ENCODE peak calls at places on chromosome 10, in six cellular contexts. One of them, this sample, is unnamed.

GRCh38 chr10:133202778-133203651 is 27.0 kb upstream of the UTF1 start:
- DNase-seq in IMR-90: no peak
- DNase-seq in AG04450: no peak
- DNase-seq in AG09309: no peak
- DNase-seq in A673: no peak
- DNase-seq in GM06990: no peak
- DNase-seq in this sample: no peak

GRCh38 chr10:34994565-34995142 is 95.5 kb downstream of the CUL2 start:
- DNase-seq in IMR-90: peak; percentile 76
- DNase-seq in AG04450: peak; percentile 37
- DNase-seq in AG09309: peak; percentile 11
- DNase-seq in A673: peak; percentile 77
- DNase-seq in GM06990: peak; percentile 60
- DNase-seq in this sample: peak; percentile 86

GRCh38 chr10:7471720-7472367 is 61.0 kb upstream of the SFMBT2 start:
- DNase-seq in IMR-90: no peak
- DNase-seq in AG04450: no peak
- DNase-seq in AG09309: no peak
- DNase-seq in A673: no peak
- DNase-seq in GM06990: peak; percentile 84
- DNase-seq in this sample: no peak

GRCh38 chr10:13390604-13391522 is 42.8 kb upstream of the SEPHS1 start:
- DNase-seq in IMR-90: no peak
- DNase-seq in AG04450: no peak
- DNase-seq in AG09309: no peak
- DNase-seq in A673: peak; percentile 66
- DNase-seq in GM06990: peak; percentile 11
- DNase-seq in this sample: no peak

GRCh38 chr10:1406172-1406975 is 331.0 kb downstream of the ADARB2 start:
- DNase-seq in IMR-90: no peak
- DNase-seq in AG04450: no peak
- DNase-seq in AG09309: no peak
- DNase-seq in A673: no peak
- DNase-seq in GM06990: no peak
- DNase-seq in this sample: no peak

GRCh38 chr10:97399843-97400545 is 1.1 kb downstream of the RRP12 start:
- DNase-seq in IMR-90: peak; percentile 85
- DNase-seq in AG04450: peak; percentile 32
- DNase-seq in AG09309: no peak
- DNase-seq in A673: peak; percentile 59
- DNase-seq in GM06990: no peak
- DNase-seq in this sample: peak; percentile 82

GRCh38 chr10:89352802-89353201 is 25.0 kb downstream of the IFIT3 start:
- DNase-seq in IMR-90: no peak
- DNase-seq in AG04450: no peak
- DNase-seq in AG09309: no peak
- DNase-seq in A673: no peak
- DNase-seq in GM06990: no peak
- DNase-seq in this sample: no peak

GRCh38 chr10:17643339-17643754 is 604 bp upstream of the STAM start:
- DNase-seq in IMR-90: peak; percentile 78
- DNase-seq in AG04450: no peak
- DNase-seq in AG09309: peak; percentile 24
- DNase-seq in A673: no peak
- DNase-seq in GM06990: no peak
- DNase-seq in this sample: peak; percentile 85

GRCh38 chr10:7027913-7028808 is 382.7 kb downstream of the SFMBT2 start:
- DNase-seq in IMR-90: peak; percentile 43
- DNase-seq in AG04450: peak; percentile 7
- DNase-seq in AG09309: no peak
- DNase-seq in A673: peak; percentile 17
- DNase-seq in GM06990: no peak
- DNase-seq in this sample: peak; percentile 55

GRCh38 chr10:82277591-82277990 is 402.6 kb downstream of the NRG3 start:
- DNase-seq in IMR-90: no peak
- DNase-seq in AG04450: no peak
- DNase-seq in AG09309: no peak
- DNase-seq in A673: no peak
- DNase-seq in GM06990: no peak
- DNase-seq in this sample: peak; percentile 22

GRCh38 chr10:30581779-30582380 is 47.7 kb downstream of the LYZL2 start:
- DNase-seq in IMR-90: peak; percentile 54
- DNase-seq in AG04450: peak; percentile 30
- DNase-seq in AG09309: no peak
- DNase-seq in A673: peak; percentile 70
- DNase-seq in GM06990: no peak
- DNase-seq in this sample: peak; percentile 67

GRCh38 chr10:77925795-77926565 is 575 bp downstream of the DLG5 start:
- DNase-seq in IMR-90: no peak
- DNase-seq in AG04450: no peak
- DNase-seq in AG09309: no peak
- DNase-seq in A673: peak; percentile 42
- DNase-seq in GM06990: peak; percentile 44
- DNase-seq in this sample: peak; percentile 54

GRCh38 chr10:59622320-59622901 is 87.2 kb downstream of the SLC16A9 start:
- DNase-seq in IMR-90: peak; percentile 61
- DNase-seq in AG04450: peak; percentile 11
- DNase-seq in AG09309: peak; percentile 17
- DNase-seq in A673: peak; percentile 83
- DNase-seq in GM06990: peak; percentile 19
- DNase-seq in this sample: peak; percentile 53

GRCh38 chr10:101617824-101618568 is 29.9 kb downstream of the DPCD start:
- DNase-seq in IMR-90: no peak
- DNase-seq in AG04450: no peak
- DNase-seq in AG09309: no peak
- DNase-seq in A673: no peak
- DNase-seq in GM06990: peak; percentile 20
- DNase-seq in this sample: no peak

GRCh38 chr10:61904711-61905445 is 3.4 kb downstream of the ARID5B start:
- DNase-seq in IMR-90: peak; percentile 80
- DNase-seq in AG04450: no peak
- DNase-seq in AG09309: peak; percentile 52
- DNase-seq in A673: peak; percentile 91
- DNase-seq in GM06990: no peak
- DNase-seq in this sample: peak; percentile 91

GRCh38 chr10:101569838-101570763 is 18.0 kb downstream of the POLL start:
- DNase-seq in IMR-90: peak; percentile 35
- DNase-seq in AG04450: peak; percentile 21
- DNase-seq in AG09309: no peak
- DNase-seq in A673: peak; percentile 77
- DNase-seq in GM06990: peak; percentile 81
- DNase-seq in this sample: peak; percentile 69

GRCh38 chr10:43809211-43809930 is 160.7 kb upstream of the ZNF32 start:
- DNase-seq in IMR-90: peak; percentile 93
- DNase-seq in AG04450: peak; percentile 79
- DNase-seq in AG09309: peak; percentile 87
- DNase-seq in A673: no peak
- DNase-seq in GM06990: no peak
- DNase-seq in this sample: peak; percentile 59

GRCh38 chr10:129023057-129023456 is 444.0 kb upstream of the MGMT start:
- DNase-seq in IMR-90: peak; percentile 15
- DNase-seq in AG04450: no peak
- DNase-seq in AG09309: no peak
- DNase-seq in A673: no peak
- DNase-seq in GM06990: no peak
- DNase-seq in this sample: no peak

GRCh38 chr10:36195364-36195763 is 553.3 kb upstream of the FZD8 start:
- DNase-seq in IMR-90: no peak
- DNase-seq in AG04450: no peak
- DNase-seq in AG09309: no peak
- DNase-seq in A673: no peak
- DNase-seq in GM06990: no peak
- DNase-seq in this sample: no peak

GRCh38 chr10:97332586-97333350 is 1.8 kb downstream of the FRAT2 start:
- DNase-seq in IMR-90: peak; percentile 87
- DNase-seq in AG04450: peak; percentile 47
- DNase-seq in AG09309: peak; percentile 76
- DNase-seq in A673: peak; percentile 62
- DNase-seq in GM06990: no peak
- DNase-seq in this sample: peak; percentile 82

GRCh38 chr10:106267591-106267990 is 896.9 kb downstream of the SORCS1 start:
- DNase-seq in IMR-90: no peak
- DNase-seq in AG04450: no peak
- DNase-seq in AG09309: no peak
- DNase-seq in A673: no peak
- DNase-seq in GM06990: no peak
- DNase-seq in this sample: no peak

GRCh38 chr10:50631052-50631451 is 7.3 kb upstream of the SGMS1 start:
- DNase-seq in IMR-90: no peak
- DNase-seq in AG04450: no peak
- DNase-seq in AG09309: no peak
- DNase-seq in A673: no peak
- DNase-seq in GM06990: no peak
- DNase-seq in this sample: no peak

GRCh38 chr10:115167716-115168115 is 74.6 kb downstream of the ATRNL1 start:
- DNase-seq in IMR-90: no peak
- DNase-seq in AG04450: no peak
- DNase-seq in AG09309: no peak
- DNase-seq in A673: no peak
- DNase-seq in GM06990: no peak
- DNase-seq in this sample: peak; percentile 10

GRCh38 chr10:125136087-125136486 is 24.3 kb downstream of the CTBP2 start:
- DNase-seq in IMR-90: no peak
- DNase-seq in AG04450: no peak
- DNase-seq in AG09309: no peak
- DNase-seq in A673: no peak
- DNase-seq in GM06990: no peak
- DNase-seq in this sample: no peak

DNA sequence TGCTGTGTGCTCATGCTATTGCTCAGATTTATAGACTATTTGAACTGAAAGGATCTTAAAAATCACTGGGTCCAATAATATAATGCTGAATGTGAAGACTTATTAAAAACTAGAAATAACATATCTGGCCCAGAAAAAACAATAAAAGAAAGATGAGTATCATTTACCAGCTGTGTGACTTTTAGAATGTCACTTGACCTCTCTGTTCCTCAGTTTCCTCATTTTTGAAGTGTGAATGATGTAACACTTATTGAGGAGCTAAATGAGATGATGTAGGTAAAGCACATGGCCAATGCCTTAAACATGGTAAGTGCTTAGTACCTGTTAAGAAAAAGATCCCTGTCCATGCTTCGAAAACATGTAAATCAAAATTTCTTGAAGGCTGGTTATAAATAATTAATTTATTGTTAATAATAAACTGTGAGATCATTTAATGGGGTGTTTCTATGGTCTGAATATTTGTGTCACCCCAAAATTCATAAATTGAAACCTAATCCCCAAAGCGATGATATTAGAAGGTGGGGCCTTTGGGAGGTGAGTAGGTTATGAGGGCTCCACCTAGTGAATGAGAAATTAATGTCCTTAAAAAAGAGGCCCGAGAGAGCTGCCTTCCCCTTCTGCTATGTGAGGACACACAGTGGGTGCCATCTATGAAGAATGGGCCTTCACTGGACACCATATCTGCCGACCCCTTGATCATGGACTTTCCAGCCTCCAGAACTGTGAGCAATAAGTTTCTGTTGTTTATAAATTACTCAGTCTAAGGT is 13.0 kb downstream of the DNTT start:
- DNase-seq in IMR-90: no peak
- DNase-seq in AG04450: no peak
- DNase-seq in AG09309: no peak
- DNase-seq in A673: no peak
- DNase-seq in GM06990: no peak
- DNase-seq in this sample: no peak
- TF ChIP-seq CTCF in IMR-90: no peak
- TF ChIP-seq CTCF in AG04450: no peak
- TF ChIP-seq CTCF in AG09309: no peak
- TF ChIP-seq CTCF in A673: no peak
- TF ChIP-seq CTCF in GM06990: peak; percentile 20
- TF ChIP-seq CTCF in this sample: no peak

DNA sequence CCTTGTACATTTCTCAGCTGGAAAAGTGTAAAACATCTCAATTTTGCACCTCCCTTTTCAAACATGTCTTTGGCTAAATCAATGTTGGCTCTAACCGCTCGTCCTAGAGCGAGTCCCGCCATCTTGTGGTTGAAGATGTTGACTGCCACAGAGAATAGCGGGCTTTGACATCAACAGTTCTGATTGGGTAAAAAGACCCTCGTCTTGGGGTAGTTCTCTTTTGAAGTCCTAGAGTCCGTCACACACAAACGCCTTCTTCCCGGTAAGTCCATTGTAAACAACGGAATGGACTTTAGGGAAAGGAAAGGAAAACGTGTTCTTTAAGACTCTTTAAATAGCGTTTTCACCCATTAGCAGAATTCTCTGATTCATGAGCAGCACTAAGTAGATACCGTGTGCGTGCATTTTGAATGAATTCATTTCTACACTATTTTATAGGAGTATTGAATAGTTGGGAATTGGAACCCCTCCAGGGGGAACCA is 454 bp upstream of the RPP30 start:
- DNase-seq in IMR-90: peak; percentile 81
- DNase-seq in AG04450: peak; percentile 45
- DNase-seq in AG09309: no peak
- DNase-seq in A673: peak; percentile 89
- DNase-seq in GM06990: peak; percentile 23
- DNase-seq in this sample: peak; percentile 68
- TF ChIP-seq CTCF in IMR-90: peak; percentile 62
- TF ChIP-seq CTCF in AG04450: peak; percentile 68
- TF ChIP-seq CTCF in AG09309: peak; percentile 62
- TF ChIP-seq CTCF in A673: peak; percentile 66
- TF ChIP-seq CTCF in GM06990: peak; percentile 51
- TF ChIP-seq CTCF in this sample: no peak

DNA sequence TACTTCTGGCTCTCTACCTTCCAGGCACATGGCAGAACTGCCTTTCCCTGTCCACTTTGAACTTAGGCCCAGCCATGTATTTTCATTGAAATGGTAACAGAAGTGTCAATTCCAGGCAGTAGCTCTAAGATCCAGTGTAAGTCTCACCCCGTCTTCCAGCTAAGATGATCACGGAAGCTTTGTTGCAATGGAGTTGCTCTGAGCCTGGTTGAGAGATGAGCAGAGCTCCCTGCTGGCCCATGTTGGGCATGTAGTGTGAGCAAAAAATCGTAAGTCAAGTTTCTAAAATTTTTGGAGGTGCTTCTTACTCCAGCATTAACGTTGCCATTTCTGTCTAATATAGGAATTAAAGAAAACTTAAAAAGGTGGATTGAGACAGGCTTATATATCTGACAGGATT is 274.4 kb downstream of the IPMK start:
- DNase-seq in IMR-90: no peak
- DNase-seq in AG04450: no peak
- DNase-seq in AG09309: no peak
- DNase-seq in A673: no peak
- DNase-seq in GM06990: no peak
- DNase-seq in this sample: no peak
- TF ChIP-seq CTCF in IMR-90: no peak
- TF ChIP-seq CTCF in AG04450: no peak
- TF ChIP-seq CTCF in AG09309: no peak
- TF ChIP-seq CTCF in A673: no peak
- TF ChIP-seq CTCF in GM06990: no peak
- TF ChIP-seq CTCF in this sample: no peak

DNA sequence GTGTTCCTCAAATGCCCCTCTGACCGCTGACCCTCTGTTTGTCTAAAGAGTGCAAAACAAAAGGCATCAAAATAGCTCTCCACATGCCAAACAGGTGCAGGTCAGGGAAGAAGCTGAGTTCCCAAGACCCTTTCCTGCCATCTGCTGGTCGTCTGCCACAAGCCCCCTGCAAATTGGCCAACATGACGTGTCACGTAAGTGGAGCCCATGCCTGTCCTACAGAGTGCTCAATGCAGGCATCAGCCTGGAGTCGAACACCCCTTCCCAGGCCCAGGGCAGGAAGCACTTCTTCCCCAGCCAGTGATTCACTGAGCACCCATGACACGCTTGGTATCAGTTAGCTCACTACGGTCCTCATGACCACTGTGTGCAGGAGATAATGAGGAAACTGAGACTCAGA is 14.1 kb downstream of the TMEM72 start:
- DNase-seq in IMR-90: peak; percentile 6
- DNase-seq in AG04450: no peak
- DNase-seq in AG09309: no peak
- DNase-seq in A673: peak; percentile 54
- DNase-seq in GM06990: no peak
- DNase-seq in this sample: no peak
- TF ChIP-seq CTCF in IMR-90: peak; percentile 10
- TF ChIP-seq CTCF in AG04450: peak; percentile 20
- TF ChIP-seq CTCF in AG09309: no peak
- TF ChIP-seq CTCF in A673: peak; percentile 68
- TF ChIP-seq CTCF in GM06990: peak; percentile 23
- TF ChIP-seq CTCF in this sample: no peak